ENCODE peak calls at places on chromosomes 5 and 9, in eight cellular contexts. S is HFF-Myc, X is fibroblast of lung, N is cardiac fibroblast, O is brain microvascular endothelial cell, M is spleen, E is AG09309, U is dorsolateral prefrontal cortex. R is an unnamed sample.

GRCh38 chr9:122810306-122810946 is 10.5 kb downstream of the OR1K1 start:
- DNase-seq in S (peak), X (peak), N (peak), O (peak), M (peak), E (peak), U (peak), R (no peak)

GRCh38 chr5:165877475-165877874 is 2372.1 kb downstream of the MAT2B start:
- DNase-seq in S (no peak), X (no peak), N (no peak), O (no peak), M (no peak), E (no peak), U (no peak), R (no peak)

GRCh38 chr5:179994622-179995323 is 76.8 kb downstream of the RNF130 start:
- DNase-seq in S (no peak), X (no peak), N (no peak), O (no peak), M (no peak), E (no peak), U (no peak), R (no peak)

GRCh38 chr5:147464211-147464610 is 45.7 kb downstream of the DPYSL3 start:
- DNase-seq in S (no peak), X (peak), N (peak), O (peak), M (no peak), E (no peak), U (no peak), R (no peak)

GRCh38 chr9:20552874-20553624 is 69.2 kb downstream of the MLLT3 start:
- DNase-seq in S (no peak), X (peak), N (peak), O (no peak), M (no peak), E (no peak), U (no peak), R (no peak)

GRCh38 chr9:99680191-99680590 is 141.5 kb upstream of the NR4A3 start:
- DNase-seq in S (peak), X (peak), N (peak), O (peak), M (no peak), E (peak), U (no peak), R (no peak)

GRCh38 chr5:142316051-142316450 is 8.8 kb downstream of the SPRY4 start:
- DNase-seq in S (no peak), X (peak), N (peak), O (no peak), M (no peak), E (no peak), U (no peak), R (peak)

GRCh38 chr9:138119202-138120027 is 241.8 kb downstream of the CACNA1B start:
- DNase-seq in S (no peak), X (no peak), N (no peak), O (no peak), M (peak), E (no peak), U (peak), R (no peak)

GRCh38 chr9:20551236-20551635 is 71.1 kb downstream of the MLLT3 start:
- DNase-seq in S (no peak), X (no peak), N (peak), O (no peak), M (no peak), E (no peak), U (no peak), R (no peak)

GRCh38 chr9:131270171-131271015 is 5.9 kb downstream of the FAM78A start:
- DNase-seq in S (no peak), X (no peak), N (peak), O (no peak), M (peak), E (no peak), U (no peak), R (no peak)

GRCh38 chr9:9499546-9499945 is 1113.3 kb downstream of the PTPRD start:
- DNase-seq in S (no peak), X (no peak), N (no peak), O (no peak), M (no peak), E (no peak), U (no peak), R (peak)

GRCh38 chr9:82570226-82570625 is 492.7 kb downstream of the RASEF start:
- DNase-seq in S (no peak), X (peak), N (no peak), O (no peak), M (no peak), E (no peak), U (no peak), R (no peak)

GRCh38 chr9:89225587-89225986 is 47.0 kb upstream of the SHC3 start:
- DNase-seq in S (no peak), X (peak), N (no peak), O (no peak), M (no peak), E (no peak), U (no peak), R (no peak)

GRCh38 chr5:180331647-180331950 is 21.5 kb downstream of the GFPT2 start:
- DNase-seq in S (no peak), X (no peak), N (no peak), O (no peak), M (no peak), E (no peak), U (no peak), R (no peak)

GRCh38 chr5:74179183-74179582 is 461.3 kb downstream of the ENC1 start:
- DNase-seq in S (no peak), X (peak), N (peak), O (peak), M (no peak), E (peak), U (no peak), R (peak)

GRCh38 chr9:120875643-120875953 is 1.4 kb downstream of the PHF19 start:
- DNase-seq in S (no peak), X (no peak), N (no peak), O (no peak), M (peak), E (no peak), U (no peak), R (no peak)

GRCh38 chr5:177371705-177372533 is 12.3 kb upstream of the SLC34A1 start:
- DNase-seq in S (no peak), X (no peak), N (no peak), O (no peak), M (peak), E (no peak), U (no peak), R (no peak)

GRCh38 chr9:129166962-129167557 is 11.0 kb downstream of the IER5L start:
- DNase-seq in S (no peak), X (peak), N (peak), O (peak), M (no peak), E (no peak), U (no peak), R (no peak)

GRCh38 chr5:30650311-30650710 is 543.2 kb upstream of the CDH6 start:
- DNase-seq in S (no peak), X (no peak), N (no peak), O (no peak), M (no peak), E (no peak), U (no peak), R (no peak)

GRCh38 chr5:135154197-135154596 is 120.2 kb upstream of the PITX1 start:
- DNase-seq in S (no peak), X (no peak), N (peak), O (no peak), M (no peak), E (peak), U (no peak), R (no peak)

GRCh38 chr9:103941104-103941503 is 153.0 kb upstream of the SMC2 start:
- DNase-seq in S (no peak), X (no peak), N (no peak), O (no peak), M (no peak), E (no peak), U (no peak), R (no peak)

GRCh38 chr9:137482094-137482781 is 23.1 kb upstream of the NSMF start:
- DNase-seq in S (peak), X (peak), N (peak), O (peak), M (peak), E (peak), U (no peak), R (peak)

DNA sequence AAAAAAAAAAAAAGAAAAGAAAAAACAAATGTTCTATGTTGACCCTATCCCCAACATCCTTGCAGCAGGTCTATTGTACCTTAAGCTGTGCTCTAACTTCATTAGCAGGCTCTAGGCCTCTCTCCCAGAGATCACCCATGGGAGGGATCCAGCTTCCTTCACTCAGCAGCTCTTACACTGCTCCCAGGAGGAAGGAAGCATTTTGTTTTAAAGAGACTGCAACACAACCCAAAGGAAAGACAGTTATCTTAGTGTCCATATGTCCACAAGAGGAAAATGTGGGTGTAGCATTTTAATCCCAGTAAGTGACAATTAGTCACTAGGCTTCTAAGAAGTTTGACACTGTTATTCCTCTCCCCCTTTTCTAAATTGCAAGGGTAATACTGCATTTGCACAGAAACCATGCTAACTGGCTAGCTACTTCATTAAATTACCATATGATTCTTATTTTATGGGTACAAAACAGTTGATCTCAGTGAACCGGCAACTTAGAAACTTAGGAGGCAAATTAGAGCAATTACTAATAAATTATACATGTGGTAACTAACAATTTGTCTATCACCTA is 58.8 kb downstream of the MARCHF3 start:
- DNase-seq in S (no peak), X (no peak), N (no peak), O (no peak), M (no peak), E (no peak), U (no peak), R (no peak)
- H3K4me3 ChIP-seq in S (no peak), X (no peak), N (no peak), O (no peak), M (no peak), E (no peak), U (no peak), R (no peak)

GRCh38 chr9:97501177-97501971 is at the start of gene TMOD1:
- DNase-seq in S (no peak), X (peak), N (peak), O (no peak), M (peak), E (no peak), U (no peak), R (no peak)
- TF ChIP-seq CTCF in S (no peak), X (no peak), N (no peak), O (no peak), M (no peak), E (no peak), U (no peak), R (no peak)

GRCh38 chr5:132656774-132657355 is 1.1 kb upstream of the IL13 start:
- DNase-seq in S (no peak), X (no peak), N (no peak), O (no peak), M (no peak), E (no peak), U (no peak), R (no peak)
- H3K4me3 ChIP-seq in S (peak), X (peak), N (no peak), O (peak), M (no peak), E (peak), U (peak), R (peak)

GRCh38 chr9:14084867-14085266 is 229.1 kb downstream of the NFIB start:
- DNase-seq in S (no peak), X (no peak), N (no peak), O (no peak), M (no peak), E (no peak), U (no peak), R (no peak)

GRCh38 chr9:14079440-14079839 is 234.5 kb downstream of the NFIB start:
- DNase-seq in S (no peak), X (no peak), N (no peak), O (no peak), M (no peak), E (no peak), U (no peak), R (no peak)

GRCh38 chr9:14086495-14086894 is 227.4 kb downstream of the NFIB start:
- DNase-seq in S (no peak), X (no peak), N (no peak), O (no peak), M (no peak), E (no peak), U (no peak), R (no peak)

GRCh38 chr9:14082732-14083131 is 231.2 kb downstream of the NFIB start:
- DNase-seq in S (no peak), X (no peak), N (no peak), O (no peak), M (no peak), E (no peak), U (no peak), R (no peak)

GRCh38 chr9:14080940-14081621 is 232.9 kb downstream of the NFIB start:
- DNase-seq in S (no peak), X (peak), N (peak), O (peak), M (no peak), E (no peak), U (no peak), R (peak)
- TF ChIP-seq CTCF in S (no peak), X (no peak), N (no peak), O (peak), M (no peak), E (no peak), U (no peak), R (no peak)

DNA sequence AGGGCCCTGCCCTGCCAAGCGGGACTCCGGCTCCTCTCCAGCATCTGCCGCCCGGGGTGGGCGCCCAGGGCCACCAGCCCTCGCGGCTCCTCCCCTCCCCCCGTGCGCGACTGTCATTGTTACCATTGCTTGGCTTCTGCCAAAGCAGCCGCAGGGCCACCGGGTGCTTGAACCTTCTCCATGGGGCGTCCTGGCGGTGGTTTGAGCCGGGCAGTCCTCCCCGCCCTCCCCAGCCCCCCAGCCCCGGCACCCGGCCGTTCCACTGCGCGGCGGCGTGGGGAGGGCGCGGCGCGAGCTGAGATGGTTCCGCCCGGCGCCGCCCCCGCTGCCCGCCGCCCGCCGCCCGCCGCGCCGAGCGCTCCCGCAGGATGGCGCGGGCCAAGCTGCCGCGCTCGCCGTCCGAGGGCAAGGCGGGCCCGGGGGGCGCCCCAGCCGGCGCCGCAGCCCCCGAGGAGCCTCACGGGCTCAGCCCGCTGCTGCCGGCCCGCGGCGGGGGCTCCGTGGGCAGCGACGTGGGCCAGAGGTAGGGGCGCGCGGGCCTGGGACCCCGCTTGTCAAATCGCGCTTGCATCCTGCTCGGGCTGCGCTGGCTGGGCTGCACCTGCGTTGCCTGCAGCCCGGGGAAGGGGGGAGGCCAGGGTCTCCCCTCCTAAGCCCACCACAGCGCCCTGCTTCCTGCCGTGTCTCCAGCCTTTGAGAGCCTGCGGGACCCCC is 34.4 kb downstream of the KCNT1 start:
- DNase-seq in S (no peak), X (no peak), N (no peak), O (no peak), M (no peak), E (no peak), U (no peak), R (no peak)
- H3K4me3 ChIP-seq in S (no peak), X (no peak), N (no peak), O (no peak), M (no peak), E (no peak), U (peak), R (no peak)

GRCh38 chr5:123819818-123820217 is 307.8 kb downstream of the CSNK1G3 start:
- DNase-seq in S (peak), X (peak), N (peak), O (peak), M (no peak), E (peak), U (no peak), R (peak)
- TF ChIP-seq CTCF in S (no peak), X (no peak), N (no peak), O (no peak), M (no peak), E (no peak), U (no peak), R (no peak)

GRCh38 chr5:59186623-59187022 is 603.7 kb downstream of the RAB3C start:
- DNase-seq in S (no peak), X (no peak), N (no peak), O (no peak), M (no peak), E (no peak), U (no peak), R (peak)

GRCh38 chr5:59189482-59189881 is 606.6 kb downstream of the RAB3C start:
- DNase-seq in S (no peak), X (no peak), N (peak), O (no peak), M (no peak), E (no peak), U (no peak), R (no peak)

GRCh38 chr5:59187772-59188347 is 605.0 kb downstream of the RAB3C start:
- DNase-seq in S (no peak), X (peak), N (peak), O (peak), M (no peak), E (no peak), U (no peak), R (no peak)

GRCh38 chr5:59190746-59191145 is 607.9 kb downstream of the RAB3C start:
- DNase-seq in S (no peak), X (no peak), N (no peak), O (no peak), M (no peak), E (no peak), U (no peak), R (no peak)

GRCh38 chr5:59188415-59189225 is 605.7 kb downstream of the RAB3C start:
- DNase-seq in S (no peak), X (peak), N (peak), O (peak), M (peak), E (no peak), U (peak), R (no peak)
- H3K4me3 ChIP-seq in S (no peak), X (peak), N (no peak), O (no peak), M (no peak), E (no peak), U (peak), R (peak)

GRCh38 chr9:134125413-134126095 is 10.3 kb upstream of the WDR5 start:
- DNase-seq in S (no peak), X (no peak), N (no peak), O (no peak), M (no peak), E (no peak), U (no peak), R (no peak)

GRCh38 chr9:134127616-134128015 is 8.3 kb upstream of the WDR5 start:
- DNase-seq in S (no peak), X (no peak), N (no peak), O (no peak), M (no peak), E (no peak), U (no peak), R (no peak)

GRCh38 chr9:134127065-134127580 is 8.8 kb upstream of the WDR5 start:
- DNase-seq in S (no peak), X (no peak), N (no peak), O (no peak), M (no peak), E (no peak), U (no peak), R (no peak)

GRCh38 chr9:134123764-134124128 is 12.1 kb upstream of the WDR5 start:
- DNase-seq in S (no peak), X (no peak), N (no peak), O (no peak), M (no peak), E (no peak), U (no peak), R (no peak)

DNA sequence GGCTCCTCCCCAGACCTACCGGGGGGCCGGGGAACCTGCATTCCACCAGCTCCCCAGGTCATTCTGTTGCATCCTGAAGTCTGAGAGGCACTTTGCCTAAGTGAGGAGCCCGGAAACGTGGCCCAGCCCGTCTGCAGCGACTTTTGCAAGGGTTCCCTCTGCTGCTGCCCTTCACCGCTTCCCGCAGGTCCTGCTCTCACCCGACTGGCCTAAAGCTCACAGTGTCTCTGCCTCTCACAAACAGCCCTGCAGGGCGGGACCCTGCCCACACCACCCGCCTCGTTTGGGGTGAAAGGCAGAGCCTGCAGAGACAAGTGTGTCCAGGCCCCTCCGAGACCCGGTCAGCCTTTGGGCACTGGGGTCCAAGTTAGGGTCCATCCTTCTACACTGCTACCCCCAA is 9.5 kb upstream of the WDR5 start:
- DNase-seq in S (no peak), X (no peak), N (no peak), O (no peak), M (no peak), E (no peak), U (no peak), R (no peak)
- TF ChIP-seq CTCF in S (no peak), X (no peak), N (no peak), O (no peak), M (no peak), E (no peak), U (no peak), R (no peak)

DNA sequence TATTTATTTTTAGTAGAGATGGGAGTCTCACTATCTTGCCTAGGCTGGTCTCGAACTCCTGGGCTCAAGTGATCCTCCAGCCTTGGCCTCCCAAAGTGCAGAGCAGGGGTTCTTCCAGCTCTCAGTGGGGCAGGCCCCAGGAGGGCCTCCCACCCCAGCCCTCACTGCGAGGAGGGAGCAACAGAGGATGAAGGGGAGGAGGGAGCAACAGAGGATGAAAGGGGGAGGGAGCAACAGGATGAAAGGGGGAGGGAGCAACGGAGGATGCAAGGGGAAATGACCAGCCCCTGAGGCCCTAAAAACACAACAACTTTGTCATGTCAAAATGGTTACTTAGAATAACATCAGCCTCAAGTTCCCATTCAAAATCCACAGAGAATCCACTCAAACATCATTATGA is 10.0 kb downstream of the TRIM14 start:
- DNase-seq in S (no peak), X (no peak), N (no peak), O (no peak), M (peak), E (no peak), U (no peak), R (no peak)
- H3K4me3 ChIP-seq in S (no peak), X (no peak), N (no peak), O (no peak), M (no peak), E (no peak), U (no peak), R (no peak)

R was measured in retinal pigment epithelial cell.